ENCODE peak calls at places on chromosome 1, in nine cellular contexts. N is esophagus muscularis mucosa, A is body of pancreas, U is neural progenitor cell, J is DND-41, P is Panc1, X is GM12865, T is pancreas, D is GM23338. B is an unnamed sample.

GRCh38 chr1:43419627-43420425 is 30.1 kb downstream of the SZT2 start:
- DNase-seq in N (no peak), A (no peak), U (no peak), J (no peak), P (no peak), X (no peak), T (no peak), D (no peak), B (no peak)

GRCh38 chr1:62595647-62596046 is 1.7 kb upstream of the ANGPTL3 start:
- DNase-seq in N (no peak), A (no peak), U (no peak), J (no peak), P (no peak), X (no peak), T (no peak), D (no peak), B (no peak)

GRCh38 chr1:11434506-11434905 is 44.4 kb upstream of the DISP3 start:
- DNase-seq in N (no peak), A (no peak), U (no peak), J (no peak), P (no peak), X (no peak), T (no peak), D (no peak), B (no peak)

GRCh38 chr1:154971341-154971998 is 923 bp upstream of the SHC1 start:
- DNase-seq in N (no peak), A (peak), U (no peak), J (no peak), P (no peak), X (no peak), T (no peak), D (no peak), B (no peak)

GRCh38 chr1:114274621-114275317 is 121.1 kb upstream of the SYT6 start:
- DNase-seq in N (peak), A (no peak), U (peak), J (no peak), P (no peak), X (no peak), T (no peak), D (no peak), B (no peak)

GRCh38 chr1:145884675-145885074 is 991 bp downstream of the ANKRD35 start:
- DNase-seq in N (no peak), A (no peak), U (no peak), J (no peak), P (no peak), X (no peak), T (no peak), D (no peak), B (no peak)

GRCh38 chr1:60591583-60591982 is 490.8 kb upstream of the NFIA start:
- DNase-seq in N (no peak), A (no peak), U (no peak), J (no peak), P (no peak), X (no peak), T (no peak), D (no peak), B (no peak)

GRCh38 chr1:16109571-16109970 is 36.1 kb upstream of the FAM131C start:
- DNase-seq in N (no peak), A (no peak), U (no peak), J (no peak), P (no peak), X (no peak), T (no peak), D (no peak), B (no peak)

GRCh38 chr1:23559136-23559984 is at the start of gene ID3:
- DNase-seq in N (peak), A (peak), U (peak), J (peak), P (no peak), X (peak), T (peak), D (peak), B (peak)

GRCh38 chr1:226064168-226064815 is 1.8 kb downstream of the H3-3A start:
- DNase-seq in N (no peak), A (peak), U (no peak), J (peak), P (no peak), X (no peak), T (peak), D (no peak), B (no peak)

GRCh38 chr1:180167721-180168467 is 13.2 kb downstream of the QSOX1 start:
- DNase-seq in N (no peak), A (peak), U (peak), J (no peak), P (no peak), X (no peak), T (peak), D (peak), B (no peak)

GRCh38 chr1:110538082-110538481 is 19.1 kb upstream of the KCNA10 start:
- DNase-seq in N (no peak), A (no peak), U (no peak), J (no peak), P (no peak), X (no peak), T (no peak), D (peak), B (no peak)

GRCh38 chr1:25063591-25064416 is 133.7 kb upstream of the RUNX3 start:
- DNase-seq in N (no peak), A (no peak), U (no peak), J (no peak), P (no peak), X (no peak), T (no peak), D (no peak), B (no peak)

GRCh38 chr1:100583827-100584226 is 45.9 kb downstream of the GPR88 start:
- DNase-seq in N (no peak), A (no peak), U (no peak), J (no peak), P (no peak), X (no peak), T (no peak), D (no peak), B (no peak)

GRCh38 chr1:183081402-183082110 is 58.3 kb downstream of the LAMC1 start:
- DNase-seq in N (no peak), A (no peak), U (no peak), J (no peak), P (no peak), X (no peak), T (no peak), D (no peak), B (no peak)
- H3K4me3 ChIP-seq in N (no peak), A (no peak), U (no peak), J (no peak), P (no peak), X (no peak), T (no peak), D (no peak), B (no peak)

DNA sequence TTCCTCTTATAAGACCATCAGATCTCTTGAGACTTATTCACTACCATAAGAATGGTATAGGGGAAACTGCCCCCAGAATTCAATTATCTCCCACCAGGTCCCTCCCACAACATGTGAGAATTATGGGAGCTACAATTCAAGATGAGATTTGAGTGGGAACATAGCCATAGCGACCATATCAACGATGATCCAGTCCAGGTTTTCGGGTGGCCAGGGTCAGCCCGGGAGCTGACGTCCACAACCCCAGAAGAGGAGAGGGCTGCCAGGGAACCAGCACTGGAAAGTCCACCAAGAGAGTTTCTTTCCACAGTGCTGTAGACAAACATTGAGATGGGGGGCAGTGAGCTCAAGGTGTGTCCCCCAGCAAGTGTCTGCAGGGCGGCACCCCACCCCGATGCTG is 88.4 kb downstream of the VWA5B1 start:
- DNase-seq in N (no peak), A (no peak), U (no peak), J (no peak), P (no peak), X (no peak), T (no peak), D (no peak), B (no peak)
- TF ChIP-seq CTCF in N (no peak), A (no peak), U (no peak), J (no peak), P (no peak), X (no peak), T (no peak), D (no peak), B (no peak)

DNA sequence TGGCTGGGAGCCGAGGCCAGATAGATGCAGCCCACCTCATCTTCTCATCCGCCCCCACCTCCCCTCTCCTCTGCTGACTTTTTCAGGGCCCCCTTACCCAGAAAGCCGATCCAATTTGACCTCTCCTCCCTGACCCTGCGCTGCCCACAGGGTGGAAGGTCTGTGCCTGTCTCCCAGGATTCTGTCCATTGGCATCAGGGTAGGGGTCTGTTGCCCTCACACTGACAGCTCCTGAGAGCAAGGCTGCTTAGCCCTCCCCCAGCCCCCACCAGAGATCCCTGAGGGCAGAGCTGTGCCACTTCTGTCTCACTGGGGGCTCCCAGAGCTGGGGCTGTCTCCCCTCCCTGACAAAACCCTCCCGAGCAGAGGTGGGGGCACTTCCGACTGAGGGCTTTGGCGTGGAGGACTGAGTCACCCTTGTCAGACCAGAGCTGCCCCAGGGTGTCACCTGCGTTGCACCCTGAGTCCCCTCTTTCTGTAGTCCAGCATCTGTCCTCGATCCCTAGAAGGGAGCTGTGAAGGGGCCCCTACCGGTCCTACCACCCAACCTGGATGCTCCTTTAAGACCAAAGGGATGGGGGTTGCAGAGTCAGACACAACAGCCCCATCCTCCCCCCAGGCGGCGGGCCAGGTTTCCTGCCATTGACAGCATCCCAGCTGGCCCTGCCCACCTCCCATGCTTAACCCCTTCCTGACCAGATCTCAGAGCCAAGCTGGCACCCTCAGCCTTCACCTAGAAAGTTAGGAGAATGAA is 2.4 kb upstream of the FAM110D start:
- DNase-seq in N (no peak), A (no peak), U (no peak), J (peak), P (no peak), X (no peak), T (no peak), D (peak), B (no peak)
- H3K4me3 ChIP-seq in N (peak), A (no peak), U (peak), J (no peak), P (no peak), X (no peak), T (peak), D (peak), B (no peak)

DNA sequence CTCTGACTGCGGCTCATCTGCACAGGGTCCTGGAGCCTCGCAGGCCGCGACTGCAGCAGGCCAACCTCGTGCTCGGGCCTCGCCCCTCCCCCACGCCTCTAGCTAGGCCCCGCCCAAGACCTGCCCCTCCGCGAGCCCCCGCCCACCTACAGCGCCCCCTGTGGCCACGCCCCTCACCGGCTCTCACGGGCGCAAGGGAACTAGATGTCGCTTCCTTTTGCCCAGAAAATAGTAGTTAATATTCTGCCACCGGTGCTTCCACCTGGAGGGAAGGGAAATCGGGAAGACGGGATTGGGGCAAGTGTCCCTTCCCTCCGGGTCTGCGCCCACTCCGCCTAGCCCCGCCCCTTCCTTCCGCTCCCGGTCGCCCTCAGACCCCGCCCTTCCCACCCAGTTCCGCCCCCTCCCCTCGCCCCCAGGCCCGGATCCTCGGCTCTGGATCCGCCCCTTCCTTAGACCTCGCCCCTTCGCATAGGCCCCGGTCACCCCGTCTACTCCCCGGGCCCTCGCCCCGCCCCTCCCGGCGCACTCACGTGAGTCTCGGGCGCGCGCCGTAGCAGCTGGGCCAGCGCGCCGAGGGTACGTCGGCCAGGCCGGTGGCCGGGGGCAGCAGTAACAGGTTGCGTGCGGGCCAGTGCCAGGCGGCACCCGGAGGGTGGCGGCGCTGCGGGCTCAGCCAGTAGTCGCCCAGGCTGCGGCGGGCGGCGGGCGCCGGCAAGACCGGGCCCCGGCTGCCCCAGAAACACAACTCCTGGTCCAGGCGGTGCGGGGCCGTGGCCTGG is 11.0 kb downstream of the FAM229A start:
- DNase-seq in N (peak), A (peak), U (peak), J (peak), P (peak), X (peak), T (peak), D (peak), B (peak)
- TF ChIP-seq CTCF in N (peak), A (peak), U (peak), J (peak), P (no peak), X (peak), T (peak), D (peak), B (peak)

GRCh38 chr1:85578321-85579295 is 2.0 kb upstream of the CCN1 start:
- DNase-seq in N (peak), A (no peak), U (peak), J (no peak), P (peak), X (no peak), T (no peak), D (peak), B (peak)
- H3K4me3 ChIP-seq in N (peak), A (no peak), U (peak), J (no peak), P (peak), X (no peak), T (peak), D (peak), B (peak)

B was measured in HFF-Myc.